ENCODE peak calls at places on chromosomes 11 and 22, in six cellular contexts. H is A549, P is psoas muscle, K is kidney, A is brain microvascular endothelial cell, D is A673. W is an unnamed sample.

GRCh38 chr22:49479566-49479965 is 348.1 kb downstream of the BRD1 start:
- DNase-seq in H (no peak), P (no peak), K (no peak), A (no peak), D (no peak), W (no peak)

GRCh38 chr22:49282596-49282995 is 545.1 kb downstream of the BRD1 start:
- DNase-seq in H (no peak), P (no peak), K (no peak), A (no peak), D (no peak), W (no peak)

GRCh38 chr11:8263109-8263768 is 439 bp downstream of the LMO1 start:
- DNase-seq in H (no peak), P (no peak), K (peak), A (peak), D (no peak), W (no peak)

GRCh38 chr22:49583886-49584505 is 243.7 kb downstream of the BRD1 start:
- DNase-seq in H (no peak), P (no peak), K (no peak), A (no peak), D (no peak), W (no peak)

GRCh38 chr11:19980957-19981669 is 179.2 kb downstream of the DBX1 start:
- DNase-seq in H (no peak), P (no peak), K (no peak), A (peak), D (no peak), W (no peak)

GRCh38 chr11:8273281-8273680 is 9.6 kb upstream of the LMO1 start:
- DNase-seq in H (peak), P (no peak), K (no peak), A (no peak), D (no peak), W (no peak)

GRCh38 chr11:13338437-13339069 is 61.0 kb downstream of the BMAL1 start:
- DNase-seq in H (peak), P (no peak), K (no peak), A (peak), D (peak), W (no peak)

GRCh38 chr11:71927813-71928738 is at the start of gene XNDC1N:
- DNase-seq in H (peak), P (peak), K (peak), A (peak), D (peak), W (peak)

GRCh38 chr22:31852691-31853370 is 91.5 kb upstream of the YWHAH start:
- DNase-seq in H (no peak), P (no peak), K (no peak), A (peak), D (no peak), W (no peak)

GRCh38 chr11:47377571-47378010 is 756 bp downstream of the SPI1 start:
- DNase-seq in H (no peak), P (no peak), K (peak), A (no peak), D (no peak), W (no peak)

GRCh38 chr11:14908214-14908880 is 16.3 kb upstream of the CYP2R1 start:
- DNase-seq in H (peak), P (no peak), K (no peak), A (peak), D (peak), W (no peak)

GRCh38 chr11:14905104-14906033 is 13.3 kb upstream of the CYP2R1 start:
- DNase-seq in H (peak), P (peak), K (peak), A (no peak), D (peak), W (no peak)

GRCh38 chr11:14904745-14905103 is 12.7 kb upstream of the CYP2R1 start:
- DNase-seq in H (peak), P (peak), K (peak), A (peak), D (peak), W (peak)

GRCh38 chr11:14907411-14908213 is 15.6 kb upstream of the CYP2R1 start:
- DNase-seq in H (peak), P (peak), K (peak), A (peak), D (peak), W (no peak)

DNA sequence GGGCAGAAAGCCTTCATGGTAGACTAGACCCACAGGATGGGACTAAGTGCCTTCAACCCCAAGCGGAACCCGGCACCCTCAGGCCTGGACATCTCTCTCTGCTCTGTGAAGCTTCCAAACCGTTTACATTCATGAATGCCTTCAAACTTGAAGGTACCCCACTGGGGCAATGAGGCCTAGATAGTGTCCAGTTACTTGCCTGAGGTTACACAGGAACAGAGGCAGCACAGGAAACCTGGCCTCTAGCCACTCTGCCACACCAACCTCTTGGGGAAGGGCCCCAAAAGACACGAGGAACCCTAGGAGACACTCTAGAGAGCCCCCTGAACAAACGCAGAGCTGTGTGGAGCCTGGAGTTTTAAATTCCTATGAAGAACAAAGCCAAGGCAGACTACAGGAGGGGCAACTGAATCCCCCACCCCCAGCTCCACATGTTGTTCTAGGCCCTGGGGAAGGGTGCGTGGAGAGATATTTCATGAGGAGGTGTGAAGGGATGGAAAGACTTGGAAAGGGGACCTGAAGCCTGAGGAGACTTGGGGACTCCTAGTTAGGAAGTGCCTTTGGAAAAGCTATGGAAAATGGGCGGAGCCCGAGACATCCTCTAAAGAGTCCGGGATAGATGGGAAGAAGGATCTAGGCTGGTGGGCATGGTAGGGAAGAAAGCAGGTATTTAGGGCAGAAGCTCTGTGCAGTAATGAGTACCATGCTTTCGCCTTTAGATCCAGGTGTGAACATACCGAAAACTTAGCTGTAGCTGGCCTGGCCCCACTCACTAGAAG is 14.8 kb upstream of the CYP2R1 start:
- DNase-seq in H (no peak), P (no peak), K (no peak), A (no peak), D (no peak), W (no peak)
- H3K4me3 ChIP-seq in H (no peak), P (no peak), K (no peak), A (no peak), D (no peak), W (no peak)

GRCh38 chr22:24102366-24103200 is 78.7 kb upstream of the SUSD2 start:
- DNase-seq in H (no peak), P (no peak), K (peak), A (no peak), D (no peak), W (no peak)

GRCh38 chr22:24099661-24100060 is 81.6 kb upstream of the SUSD2 start:
- DNase-seq in H (no peak), P (no peak), K (peak), A (no peak), D (no peak), W (no peak)

GRCh38 chr22:24104307-24105017 is 76.8 kb upstream of the SUSD2 start:
- DNase-seq in H (no peak), P (no peak), K (peak), A (no peak), D (no peak), W (no peak)

GRCh38 chr22:24105018-24105360 is 76.3 kb upstream of the SUSD2 start:
- DNase-seq in H (no peak), P (no peak), K (peak), A (no peak), D (no peak), W (no peak)

GRCh38 chr22:24101966-24102365 is 79.3 kb upstream of the SUSD2 start:
- DNase-seq in H (no peak), P (no peak), K (peak), A (no peak), D (no peak), W (no peak)
- TF ChIP-seq CTCF in H (no peak), P (no peak), K (no peak), A (peak), D (no peak), W (no peak)

GRCh38 chr11:94537051-94537600 is 6.6 kb upstream of the FUT4 start:
- DNase-seq in H (no peak), P (no peak), K (no peak), A (peak), D (no peak), W (no peak)
- H3K4me3 ChIP-seq in H (no peak), P (no peak), K (no peak), A (no peak), D (no peak), W (no peak)

GRCh38 chr22:27791494-27792241 is 9.9 kb downstream of the MN1 start:
- DNase-seq in H (no peak), P (no peak), K (no peak), A (no peak), D (no peak), W (no peak)

GRCh38 chr22:27796118-27796517 is 5.4 kb downstream of the MN1 start:
- DNase-seq in H (no peak), P (no peak), K (peak), A (no peak), D (no peak), W (no peak)

GRCh38 chr22:27792452-27793165 is 8.9 kb downstream of the MN1 start:
- DNase-seq in H (no peak), P (no peak), K (peak), A (no peak), D (no peak), W (no peak)

GRCh38 chr22:27795053-27795452 is 6.5 kb downstream of the MN1 start:
- DNase-seq in H (no peak), P (no peak), K (peak), A (no peak), D (no peak), W (no peak)

DNA sequence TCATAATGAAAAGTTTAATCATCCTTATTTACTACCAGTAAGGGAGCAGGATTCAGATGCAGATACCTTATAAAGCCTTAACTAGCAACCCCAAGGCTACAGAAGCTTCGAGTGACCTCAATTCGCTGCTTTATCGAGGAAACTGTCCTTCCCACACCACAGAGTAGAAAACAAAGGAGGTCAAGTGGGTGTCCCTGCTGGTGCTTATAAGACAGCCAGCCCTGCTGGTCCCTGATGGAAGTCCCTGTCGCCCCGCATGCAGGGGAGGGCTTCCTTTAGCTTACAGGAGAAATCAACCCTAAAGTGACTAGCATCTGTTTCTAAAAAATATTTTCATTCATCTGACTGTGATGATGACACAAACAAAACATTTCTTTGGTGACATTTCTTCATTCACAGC is 7.3 kb downstream of the MN1 start:
- DNase-seq in H (no peak), P (no peak), K (peak), A (no peak), D (no peak), W (no peak)
- TF ChIP-seq CTCF in H (no peak), P (no peak), K (no peak), A (peak), D (no peak), W (no peak)

GRCh38 chr11:83166193-83166866 is 9.4 kb downstream of the PCF11 start:
- DNase-seq in H (no peak), P (no peak), K (no peak), A (no peak), D (no peak), W (no peak)

GRCh38 chr11:83174008-83174407 is 17.1 kb downstream of the PCF11 start:
- DNase-seq in H (no peak), P (no peak), K (no peak), A (no peak), D (no peak), W (no peak)

GRCh38 chr11:83172551-83172950 is 15.6 kb downstream of the PCF11 start:
- DNase-seq in H (no peak), P (no peak), K (no peak), A (no peak), D (no peak), W (no peak)

GRCh38 chr11:83168756-83169155 is 11.8 kb downstream of the PCF11 start:
- DNase-seq in H (no peak), P (no peak), K (no peak), A (no peak), D (no peak), W (no peak)
- H3K4me3 ChIP-seq in H (no peak), P (no peak), K (no peak), A (no peak), D (no peak), W (no peak)

GRCh38 chr22:19891350-19892248 is 36.9 kb upstream of the GNB1L start:
- DNase-seq in H (no peak), P (no peak), K (peak), A (peak), D (peak), W (peak)
- TF ChIP-seq CTCF in H (no peak), P (no peak), K (no peak), A (peak), D (peak), W (peak)

DNA sequence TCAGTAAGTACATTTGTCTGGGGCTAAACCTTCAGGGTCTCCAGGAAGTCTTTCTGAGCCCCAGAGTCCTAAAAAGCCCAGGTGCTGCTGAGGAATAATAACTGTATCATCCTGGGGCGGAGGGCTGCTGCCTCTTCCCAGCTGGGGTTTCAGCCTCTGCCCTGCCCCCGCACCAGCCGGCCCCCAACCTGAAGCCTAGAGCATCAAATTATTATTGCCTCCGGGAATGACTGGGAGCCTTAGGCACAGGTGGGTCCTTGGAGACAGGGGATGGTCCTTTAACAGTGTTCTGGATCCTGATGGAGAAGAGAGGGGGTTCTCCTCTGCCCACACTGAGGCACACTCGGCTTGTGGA is 64.4 kb downstream of the BCR start:
- DNase-seq in H (no peak), P (peak), K (no peak), A (no peak), D (no peak), W (no peak)
- H3K4me3 ChIP-seq in H (no peak), P (no peak), K (no peak), A (no peak), D (no peak), W (no peak)

GRCh38 chr22:22070371-22070824 is 87.8 kb upstream of the TOP3B start:
- DNase-seq in H (no peak), P (no peak), K (no peak), A (no peak), D (no peak), W (no peak)
- TF ChIP-seq CTCF in H (no peak), P (no peak), K (no peak), A (no peak), D (no peak), W (no peak)

GRCh38 chr11:40328890-40329617 is 1130.4 kb downstream of the LRRC4C start:
- DNase-seq in H (peak), P (no peak), K (peak), A (peak), D (peak), W (peak)
- H3K4me3 ChIP-seq in H (peak), P (no peak), K (no peak), A (no peak), D (peak), W (no peak)

GRCh38 chr22:20268289-20268349 is at the start of gene RTN4R:
- DNase-seq in H (no peak), P (no peak), K (no peak), A (no peak), D (no peak), W (no peak)

GRCh38 chr22:20271114-20271994 is 3.2 kb upstream of the RTN4R start:
- DNase-seq in H (no peak), P (no peak), K (no peak), A (no peak), D (no peak), W (no peak)

GRCh38 chr22:20264614-20265452 is 3.3 kb downstream of the RTN4R start:
- DNase-seq in H (no peak), P (no peak), K (no peak), A (no peak), D (no peak), W (no peak)

GRCh38 chr22:20268350-20269012 is 363 bp upstream of the RTN4R start:
- DNase-seq in H (peak), P (peak), K (no peak), A (no peak), D (peak), W (no peak)

GRCh38 chr22:20267441-20268288 is 453 bp downstream of the RTN4R start:
- DNase-seq in H (peak), P (no peak), K (no peak), A (no peak), D (peak), W (no peak)
- TF ChIP-seq CTCF in H (no peak), P (no peak), K (no peak), A (no peak), D (no peak), W (no peak)